ENCODE peak calls at places on chromosomes 6 and 20, in seven cellular contexts. One of them, this sample, is unnamed.

GRCh38 chr6:109450801-109451200 is 4.8 kb downstream of the MICAL1 start:
- DNase-seq in GM10248: no peak
- DNase-seq in kidney: no peak
- DNase-seq in AG10803: no peak
- DNase-seq in AG09309: no peak
- DNase-seq in foreskin keratinocyte: no peak
- DNase-seq in lung: no peak
- DNase-seq in this sample: no peak

GRCh38 chr6:150238294-150238693 is 95.5 kb downstream of the PPP1R14C start:
- DNase-seq in GM10248: no peak
- DNase-seq in kidney: peak
- DNase-seq in AG10803: peak
- DNase-seq in AG09309: no peak
- DNase-seq in foreskin keratinocyte: no peak
- DNase-seq in lung: peak
- DNase-seq in this sample: no peak

GRCh38 chr6:34319471-34319885 is 70.7 kb upstream of the SMIM29 start:
- DNase-seq in GM10248: no peak
- DNase-seq in kidney: no peak
- DNase-seq in AG10803: no peak
- DNase-seq in AG09309: no peak
- DNase-seq in foreskin keratinocyte: peak
- DNase-seq in lung: no peak
- DNase-seq in this sample: no peak

GRCh38 chr20:36141310-36141709 is 13.2 kb upstream of the EPB41L1 start:
- DNase-seq in GM10248: no peak
- DNase-seq in kidney: peak
- DNase-seq in AG10803: no peak
- DNase-seq in AG09309: no peak
- DNase-seq in foreskin keratinocyte: no peak
- DNase-seq in lung: no peak
- DNase-seq in this sample: no peak

GRCh38 chr6:63740709-63741108 is 105.1 kb downstream of the PHF3 start:
- DNase-seq in GM10248: no peak
- DNase-seq in kidney: no peak
- DNase-seq in AG10803: peak
- DNase-seq in AG09309: peak
- DNase-seq in foreskin keratinocyte: peak
- DNase-seq in lung: no peak
- DNase-seq in this sample: no peak

GRCh38 chr6:101666256-101666655 is 272.7 kb downstream of the GRIK2 start:
- DNase-seq in GM10248: no peak
- DNase-seq in kidney: no peak
- DNase-seq in AG10803: peak
- DNase-seq in AG09309: peak
- DNase-seq in foreskin keratinocyte: peak
- DNase-seq in lung: no peak
- DNase-seq in this sample: no peak

GRCh38 chr6:157869673-157870302 is 46.7 kb downstream of the SNX9 start:
- DNase-seq in GM10248: no peak
- DNase-seq in kidney: no peak
- DNase-seq in AG10803: no peak
- DNase-seq in AG09309: no peak
- DNase-seq in foreskin keratinocyte: no peak
- DNase-seq in lung: no peak
- DNase-seq in this sample: no peak

GRCh38 chr20:18989736-18990474 is 176.3 kb downstream of the SCP2D1 start:
- DNase-seq in GM10248: no peak
- DNase-seq in kidney: no peak
- DNase-seq in AG10803: peak
- DNase-seq in AG09309: no peak
- DNase-seq in foreskin keratinocyte: no peak
- DNase-seq in lung: no peak
- DNase-seq in this sample: no peak

GRCh38 chr6:148850936-148851335 is 104.1 kb downstream of the UST start:
- DNase-seq in GM10248: no peak
- DNase-seq in kidney: no peak
- DNase-seq in AG10803: no peak
- DNase-seq in AG09309: no peak
- DNase-seq in foreskin keratinocyte: no peak
- DNase-seq in lung: no peak
- DNase-seq in this sample: no peak

GRCh38 chr6:147170269-147170668 is 33.9 kb upstream of the STXBP5 start:
- DNase-seq in GM10248: no peak
- DNase-seq in kidney: no peak
- DNase-seq in AG10803: peak
- DNase-seq in AG09309: peak
- DNase-seq in foreskin keratinocyte: peak
- DNase-seq in lung: no peak
- DNase-seq in this sample: no peak

GRCh38 chr6:32905078-32905477 is 35.8 kb downstream of the HLA-DMB start:
- DNase-seq in GM10248: no peak
- DNase-seq in kidney: no peak
- DNase-seq in AG10803: no peak
- DNase-seq in AG09309: no peak
- DNase-seq in foreskin keratinocyte: no peak
- DNase-seq in lung: no peak
- DNase-seq in this sample: no peak

GRCh38 chr20:15555913-15556312 is 1017.3 kb downstream of the KIF16B start:
- DNase-seq in GM10248: no peak
- DNase-seq in kidney: no peak
- DNase-seq in AG10803: no peak
- DNase-seq in AG09309: no peak
- DNase-seq in foreskin keratinocyte: no peak
- DNase-seq in lung: no peak
- DNase-seq in this sample: no peak

GRCh38 chr6:135181333-135182119 is 418 bp downstream of the MYB start:
- DNase-seq in GM10248: no peak
- DNase-seq in kidney: no peak
- DNase-seq in AG10803: no peak
- DNase-seq in AG09309: no peak
- DNase-seq in foreskin keratinocyte: peak
- DNase-seq in lung: no peak
- DNase-seq in this sample: no peak

GRCh38 chr6:14759976-14760672 is 485.7 kb upstream of the JARID2 start:
- DNase-seq in GM10248: peak
- DNase-seq in kidney: no peak
- DNase-seq in AG10803: no peak
- DNase-seq in AG09309: no peak
- DNase-seq in foreskin keratinocyte: no peak
- DNase-seq in lung: no peak
- DNase-seq in this sample: no peak

GRCh38 chr20:21504323-21504722 is 9.5 kb downstream of the NKX2-2 start:
- DNase-seq in GM10248: no peak
- DNase-seq in kidney: no peak
- DNase-seq in AG10803: no peak
- DNase-seq in AG09309: no peak
- DNase-seq in foreskin keratinocyte: no peak
- DNase-seq in lung: no peak
- DNase-seq in this sample: no peak

GRCh38 chr6:29917843-29918242 is 24.5 kb upstream of the HLA-A start:
- DNase-seq in GM10248: no peak
- DNase-seq in kidney: no peak
- DNase-seq in AG10803: no peak
- DNase-seq in AG09309: no peak
- DNase-seq in foreskin keratinocyte: no peak
- DNase-seq in lung: no peak
- DNase-seq in this sample: no peak

GRCh38 chr6:31652925-31653724 is 664 bp upstream of the BAG6 start:
- DNase-seq in GM10248: peak
- DNase-seq in kidney: peak
- DNase-seq in AG10803: no peak
- DNase-seq in AG09309: peak
- DNase-seq in foreskin keratinocyte: no peak
- DNase-seq in lung: peak
- DNase-seq in this sample: peak

GRCh38 chr20:23283096-23283850 is 67.3 kb upstream of the NXT1 start:
- DNase-seq in GM10248: no peak
- DNase-seq in kidney: no peak
- DNase-seq in AG10803: no peak
- DNase-seq in AG09309: no peak
- DNase-seq in foreskin keratinocyte: no peak
- DNase-seq in lung: no peak
- DNase-seq in this sample: no peak

GRCh38 chr6:158869010-158869603 is 49.9 kb upstream of the EZR start:
- DNase-seq in GM10248: no peak
- DNase-seq in kidney: no peak
- DNase-seq in AG10803: no peak
- DNase-seq in AG09309: no peak
- DNase-seq in foreskin keratinocyte: no peak
- DNase-seq in lung: no peak
- DNase-seq in this sample: no peak

GRCh38 chr6:69105288-69105687 is 470.2 kb downstream of the ADGRB3 start:
- DNase-seq in GM10248: no peak
- DNase-seq in kidney: no peak
- DNase-seq in AG10803: no peak
- DNase-seq in AG09309: no peak
- DNase-seq in foreskin keratinocyte: no peak
- DNase-seq in lung: no peak
- DNase-seq in this sample: no peak
- TF ChIP-seq CTCF in GM10248: no peak
- TF ChIP-seq CTCF in kidney: no peak
- TF ChIP-seq CTCF in AG10803: no peak
- TF ChIP-seq CTCF in AG09309: no peak
- TF ChIP-seq CTCF in foreskin keratinocyte: no peak
- TF ChIP-seq CTCF in lung: no peak
- TF ChIP-seq CTCF in this sample: no peak

GRCh38 chr6:71855406-71855805 is 30.9 kb upstream of the RIMS1 start:
- DNase-seq in GM10248: no peak
- DNase-seq in kidney: no peak
- DNase-seq in AG10803: peak
- DNase-seq in AG09309: no peak
- DNase-seq in foreskin keratinocyte: no peak
- DNase-seq in lung: no peak
- DNase-seq in this sample: no peak
- TF ChIP-seq CTCF in GM10248: no peak
- TF ChIP-seq CTCF in kidney: no peak
- TF ChIP-seq CTCF in AG10803: no peak
- TF ChIP-seq CTCF in AG09309: no peak
- TF ChIP-seq CTCF in foreskin keratinocyte: no peak
- TF ChIP-seq CTCF in lung: no peak
- TF ChIP-seq CTCF in this sample: no peak

GRCh38 chr20:14191559-14191958 is 145.9 kb downstream of the FLRT3 start:
- DNase-seq in GM10248: no peak
- DNase-seq in kidney: no peak
- DNase-seq in AG10803: no peak
- DNase-seq in AG09309: no peak
- DNase-seq in foreskin keratinocyte: no peak
- DNase-seq in lung: no peak
- DNase-seq in this sample: no peak

GRCh38 chr20:14193885-14194284 is 143.5 kb downstream of the FLRT3 start:
- DNase-seq in GM10248: no peak
- DNase-seq in kidney: no peak
- DNase-seq in AG10803: no peak
- DNase-seq in AG09309: no peak
- DNase-seq in foreskin keratinocyte: no peak
- DNase-seq in lung: no peak
- DNase-seq in this sample: no peak

GRCh38 chr20:14193443-14193842 is 144.0 kb downstream of the FLRT3 start:
- DNase-seq in GM10248: no peak
- DNase-seq in kidney: no peak
- DNase-seq in AG10803: no peak
- DNase-seq in AG09309: no peak
- DNase-seq in foreskin keratinocyte: no peak
- DNase-seq in lung: no peak
- DNase-seq in this sample: no peak

DNA sequence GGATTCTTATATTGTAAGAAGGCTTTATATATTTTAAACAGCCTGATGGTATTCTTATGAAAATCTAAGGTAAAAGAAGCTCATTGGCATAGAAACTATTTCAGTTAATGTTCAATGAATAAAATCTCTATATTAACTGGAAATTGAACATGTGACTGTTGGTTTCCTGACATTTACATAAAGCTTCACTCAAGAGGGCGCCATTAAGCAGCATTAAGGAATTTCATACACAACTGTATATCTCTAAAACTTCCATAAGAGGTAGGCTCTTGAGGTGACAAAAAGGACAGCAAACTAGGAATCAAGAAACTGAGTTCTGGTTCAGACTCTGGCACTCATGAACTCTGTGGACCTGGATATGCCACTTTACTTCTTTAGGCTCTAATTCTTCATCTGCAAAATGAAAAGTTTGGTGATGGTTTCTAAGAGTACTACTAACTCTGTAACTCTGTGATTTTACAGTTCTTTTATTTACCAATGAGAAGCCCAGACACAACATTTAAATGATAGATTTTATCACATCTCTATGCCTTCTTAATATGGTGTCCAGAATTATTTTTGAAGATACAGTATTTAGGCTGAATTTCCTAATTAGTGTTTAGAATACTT is 147.5 kb downstream of the FLRT3 start:
- DNase-seq in GM10248: no peak
- DNase-seq in kidney: no peak
- DNase-seq in AG10803: peak
- DNase-seq in AG09309: peak
- DNase-seq in foreskin keratinocyte: peak
- DNase-seq in lung: no peak
- DNase-seq in this sample: no peak
- TF ChIP-seq CTCF in GM10248: no peak
- TF ChIP-seq CTCF in kidney: no peak
- TF ChIP-seq CTCF in AG10803: peak
- TF ChIP-seq CTCF in AG09309: peak
- TF ChIP-seq CTCF in foreskin keratinocyte: peak
- TF ChIP-seq CTCF in lung: no peak
- TF ChIP-seq CTCF in this sample: no peak

GRCh38 chr20:59207742-59208357 is 44.2 kb downstream of the ZNF831 start:
- DNase-seq in GM10248: peak
- DNase-seq in kidney: peak
- DNase-seq in AG10803: peak
- DNase-seq in AG09309: no peak
- DNase-seq in foreskin keratinocyte: no peak
- DNase-seq in lung: peak
- DNase-seq in this sample: peak
- TF ChIP-seq CTCF in GM10248: peak
- TF ChIP-seq CTCF in kidney: no peak
- TF ChIP-seq CTCF in AG10803: peak
- TF ChIP-seq CTCF in AG09309: peak
- TF ChIP-seq CTCF in foreskin keratinocyte: peak
- TF ChIP-seq CTCF in lung: peak
- TF ChIP-seq CTCF in this sample: peak

GRCh38 chr6:169223006-169223405 is 30.6 kb downstream of the THBS2 start:
- DNase-seq in GM10248: no peak
- DNase-seq in kidney: no peak
- DNase-seq in AG10803: no peak
- DNase-seq in AG09309: no peak
- DNase-seq in foreskin keratinocyte: no peak
- DNase-seq in lung: no peak
- DNase-seq in this sample: no peak

GRCh38 chr6:169224185-169224695 is 29.4 kb downstream of the THBS2 start:
- DNase-seq in GM10248: no peak
- DNase-seq in kidney: peak
- DNase-seq in AG10803: peak
- DNase-seq in AG09309: peak
- DNase-seq in foreskin keratinocyte: peak
- DNase-seq in lung: no peak
- DNase-seq in this sample: no peak

GRCh38 chr6:169222126-169222525 is 31.5 kb downstream of the THBS2 start:
- DNase-seq in GM10248: no peak
- DNase-seq in kidney: no peak
- DNase-seq in AG10803: no peak
- DNase-seq in AG09309: no peak
- DNase-seq in foreskin keratinocyte: no peak
- DNase-seq in lung: no peak
- DNase-seq in this sample: no peak

GRCh38 chr6:169220068-169220964 is 33.3 kb downstream of the THBS2 start:
- DNase-seq in GM10248: no peak
- DNase-seq in kidney: no peak
- DNase-seq in AG10803: no peak
- DNase-seq in AG09309: no peak
- DNase-seq in foreskin keratinocyte: no peak
- DNase-seq in lung: peak
- DNase-seq in this sample: no peak

GRCh38 chr6:169221264-169221663 is 32.4 kb downstream of the THBS2 start:
- DNase-seq in GM10248: no peak
- DNase-seq in kidney: no peak
- DNase-seq in AG10803: no peak
- DNase-seq in AG09309: no peak
- DNase-seq in foreskin keratinocyte: no peak
- DNase-seq in lung: no peak
- DNase-seq in this sample: no peak
- TF ChIP-seq CTCF in GM10248: no peak
- TF ChIP-seq CTCF in kidney: no peak
- TF ChIP-seq CTCF in AG10803: no peak
- TF ChIP-seq CTCF in AG09309: peak
- TF ChIP-seq CTCF in foreskin keratinocyte: no peak
- TF ChIP-seq CTCF in lung: no peak
- TF ChIP-seq CTCF in this sample: no peak

This sample was measured in glutamatergic neuron.